ENCODE peak calls at places on chromosomes 5 and 9, in four cellular contexts. K is EL, T is RKO, L is T-cell. C is an unnamed sample.

GRCh38 chr9:75930193-75930592 is 39.7 kb downstream of the PCSK5 start:
- DNase-seq in T (no peak), L (no peak), K (no peak), C (no peak)

GRCh38 chr9:127783111-127783621 is 2.7 kb upstream of the CDK9 start:
- DNase-seq in K (no peak), L (peak; percentile 71), T (no peak), C (peak; percentile 51)

GRCh38 chr5:121009058-121009457 is 545.0 kb downstream of the PRR16 start:
- DNase-seq in K (no peak), T (no peak), L (no peak), C (no peak)

GRCh38 chr9:99356512-99356971 is 134.5 kb downstream of the SEC61B start:
- DNase-seq in K (no peak), L (no peak), T (no peak), C (no peak)

GRCh38 chr5:35146386-35146785 is 83.9 kb downstream of the PRLR start:
- DNase-seq in T (no peak), L (no peak), K (no peak), C (no peak)

GRCh38 chr9:6598249-6598725 is 47.2 kb downstream of the GLDC start:
- DNase-seq in K (no peak), L (no peak), T (no peak), C (no peak)

GRCh38 chr5:127025507-127025906 is 4.9 kb downstream of the MARCHF3 start:
- DNase-seq in T (no peak), K (no peak), L (no peak), C (no peak)

GRCh38 chr5:76617675-76618074 is 5.5 kb downstream of the F2RL2 start:
- DNase-seq in K (peak; percentile 96), T (no peak), L (no peak), C (no peak)

GRCh38 chr9:98357921-98358535 is 102.6 kb upstream of the TBC1D2 start:
- DNase-seq in K (peak; percentile 70), L (no peak), T (no peak), C (no peak)

GRCh38 chr9:129319938-129320481 is 141.9 kb upstream of the IER5L start:
- DNase-seq in K (no peak), L (no peak), T (no peak), C (no peak)

GRCh38 chr9:87516222-87516930 is 18.7 kb downstream of the DAPK1 start:
- DNase-seq in L (no peak), K (peak; percentile 69), T (no peak), C (peak; percentile 43)